ENCODE peak calls at places on chromosome 19, in five cellular contexts. X is psoas muscle, V is fibroblast of the aortic adventitia, L is lower leg skin, O is Panc1. S is an unnamed sample.

GRCh38 chr19:53978975-53979801 is 12.2 kb upstream of the CACNG6 start:
- DNase-seq in V (no peak), X (no peak), L (no peak), O (no peak), S (no peak)

GRCh38 chr19:11849264-11849615 is 714 bp downstream of the ZNF439 start:
- DNase-seq in X (no peak), O (no peak), L (no peak), V (peak; percentile 2), S (no peak)

GRCh38 chr19:47274891-47275865 is 493 bp downstream of the INAFM1 start:
- DNase-seq in X (peak; percentile 39), V (no peak), O (no peak), L (peak; percentile 92), S (no peak)

GRCh38 chr19:39410620-39411005 is 1.9 kb upstream of the PLEKHG2 start:
- DNase-seq in V (no peak), X (no peak), O (no peak), L (no peak), S (no peak)

GRCh38 chr19:10936661-10937084 is 8.1 kb downstream of the TIMM29 start:
- DNase-seq in L (no peak), V (peak; percentile 89), X (no peak), O (peak; percentile 57), S (peak; percentile 40)

GRCh38 chr19:35017507-35017906 is 12.8 kb upstream of the SCN1B start:
- DNase-seq in O (no peak), L (no peak), X (no peak), V (no peak), S (no peak)

GRCh38 chr19:56476671-56477428 is at the start of gene ZNF667:
- DNase-seq in L (no peak), V (peak; percentile 21), X (no peak), O (no peak), S (peak; percentile 13)

GRCh38 chr19:56170261-56170660 is 5.5 kb upstream of the GALP start:
- DNase-seq in L (no peak), O (peak; percentile 39), V (no peak), X (peak; percentile 32), S (peak; percentile 89)

GRCh38 chr19:50460161-50460765 is 16.0 kb upstream of the EMC10 start:
- DNase-seq in O (no peak), L (no peak), V (peak; percentile 43), X (no peak), S (peak; percentile 92)

GRCh38 chr19:6739390-6739883 is at the start of gene TRIP10:
- DNase-seq in V (peak; percentile 78), L (peak; percentile 97), X (peak; percentile 89), O (no peak), S (no peak)

GRCh38 chr19:8208119-8208709 is 956 bp upstream of the CERS4 start:
- DNase-seq in O (no peak), X (peak; percentile 42), L (no peak), V (no peak), S (no peak)

GRCh38 chr19:54136086-54136863 is 1.3 kb upstream of the CNOT3 start:
- DNase-seq in V (peak; percentile 19), X (no peak), O (no peak), L (no peak), S (peak; percentile 9)

GRCh38 chr19:33094504-33095067 is 13.6 kb downstream of the GPATCH1 start:
- DNase-seq in O (no peak), V (no peak), L (no peak), X (no peak), S (peak; percentile 38)

GRCh38 chr19:5313307-5313706 is 27.3 kb downstream of the PTPRS start:
- DNase-seq in X (no peak), O (no peak), V (no peak), L (no peak), S (no peak)

GRCh38 chr19:1862424-1863307 is 713 bp downstream of the KLF16 start:
- DNase-seq in X (peak; percentile 51), V (no peak), L (peak; percentile 87), O (no peak), S (no peak)

GRCh38 chr19:1276620-1277007 is 1.3 kb downstream of the FAM174C start:
- DNase-seq in L (no peak), X (no peak), V (no peak), O (no peak), S (no peak)

DNA sequence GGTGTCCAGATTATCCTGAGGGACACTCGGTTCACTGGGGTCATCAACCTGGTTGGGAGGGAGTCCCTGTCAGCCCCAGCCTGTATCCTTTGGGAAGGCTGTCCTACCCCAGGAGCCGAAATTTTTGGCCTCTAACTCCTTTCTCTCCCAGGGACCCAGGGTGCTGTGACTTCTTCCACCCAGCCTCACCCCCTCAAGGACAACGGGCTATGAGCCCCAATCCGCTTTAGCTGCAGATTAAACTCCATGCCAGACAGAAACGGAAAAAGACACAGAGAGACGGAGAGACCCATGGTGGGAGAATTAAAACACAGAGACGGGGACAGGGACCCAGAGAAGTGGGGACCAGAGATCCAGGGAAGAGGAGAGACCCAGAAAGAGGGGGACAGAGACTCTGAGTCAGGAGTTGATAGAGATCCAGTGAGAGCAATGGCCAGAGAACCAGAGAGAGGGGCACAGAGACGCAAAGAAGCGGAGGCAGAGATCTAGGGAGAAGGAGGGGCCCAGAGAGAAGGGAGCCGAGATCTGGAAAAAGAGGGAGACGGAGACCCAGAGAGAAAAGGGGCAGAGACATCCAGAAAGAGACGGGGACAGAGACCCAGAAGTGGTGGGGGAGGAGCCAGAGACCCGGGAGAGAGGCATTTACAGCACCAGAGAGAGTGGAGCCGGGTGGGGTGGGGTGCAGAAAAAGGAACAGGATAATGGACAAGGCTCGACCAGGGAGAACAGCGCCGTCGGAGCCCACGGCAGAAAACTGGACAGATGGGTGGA is 703 bp downstream of the SLC17A7 start:
- DNase-seq in O (no peak), V (no peak), L (no peak), X (no peak), S (no peak)
- H3K4me3 ChIP-seq in O (peak overlapping the region; percentile 45), V (peak overlapping the region; percentile 28), L (no peak overlapping the region), X (peak overlapping the region; percentile 49), S (no peak overlapping the region)

GRCh38 chr19:45767881-45768643 is 990 bp downstream of the SIX5 start:
- DNase-seq in X (peak; percentile 79), L (peak; percentile 93), V (peak; percentile 65), O (no peak), S (no peak)
- H3K4me3 ChIP-seq in X (peak overlapping the region; percentile 87), L (peak overlapping the region; percentile 57), V (peak overlapping the region; percentile 82), O (peak overlapping the region; percentile 77), S (peak overlapping the region; percentile 89)

DNA sequence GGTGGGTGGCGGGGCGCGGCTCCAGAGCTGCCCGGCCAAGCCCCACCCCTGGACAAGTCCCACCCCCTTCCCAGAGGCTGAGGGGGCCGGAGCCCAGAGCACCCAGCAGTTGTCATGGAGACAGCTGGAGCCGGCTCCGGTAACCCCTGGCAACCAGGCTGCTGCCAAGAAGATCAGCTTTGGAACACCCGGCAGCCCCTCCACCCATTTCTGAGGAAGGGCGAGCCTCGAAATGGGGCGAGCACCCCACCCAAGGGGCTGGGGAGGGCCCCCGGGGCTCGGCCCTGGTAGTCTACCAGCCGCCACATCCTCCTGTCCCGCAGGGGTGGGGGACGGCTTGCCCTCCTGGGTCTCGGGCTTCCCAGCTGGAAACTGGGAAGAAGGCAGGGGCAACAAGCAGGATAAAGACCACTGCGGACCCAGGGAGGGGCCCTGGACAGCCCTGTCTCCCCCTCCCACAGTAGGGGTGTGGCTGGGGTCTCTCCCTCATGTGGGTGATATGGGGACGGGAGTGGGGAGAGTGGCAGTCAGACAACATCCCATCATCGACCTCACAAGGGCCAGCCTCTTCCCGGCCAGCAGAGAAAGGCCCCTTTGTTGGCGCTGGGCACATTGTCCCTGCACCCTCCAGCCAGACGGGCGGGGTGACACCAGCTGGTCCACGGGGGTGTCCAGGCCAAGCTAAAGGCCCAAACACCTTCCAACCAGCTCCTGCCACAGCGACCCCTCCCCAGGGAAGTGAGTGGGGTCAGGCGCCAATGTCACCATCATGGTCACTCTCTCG is 1.5 kb downstream of the CERS1 start:
- DNase-seq in X (no peak), O (no peak), V (peak; percentile 60), L (no peak), S (no peak)
- H3K4me3 ChIP-seq in X (peak overlapping the region; percentile 66), O (peak overlapping the region; percentile 53), V (peak overlapping the region; percentile 64), L (no peak overlapping the region), S (no peak overlapping the region)

DNA sequence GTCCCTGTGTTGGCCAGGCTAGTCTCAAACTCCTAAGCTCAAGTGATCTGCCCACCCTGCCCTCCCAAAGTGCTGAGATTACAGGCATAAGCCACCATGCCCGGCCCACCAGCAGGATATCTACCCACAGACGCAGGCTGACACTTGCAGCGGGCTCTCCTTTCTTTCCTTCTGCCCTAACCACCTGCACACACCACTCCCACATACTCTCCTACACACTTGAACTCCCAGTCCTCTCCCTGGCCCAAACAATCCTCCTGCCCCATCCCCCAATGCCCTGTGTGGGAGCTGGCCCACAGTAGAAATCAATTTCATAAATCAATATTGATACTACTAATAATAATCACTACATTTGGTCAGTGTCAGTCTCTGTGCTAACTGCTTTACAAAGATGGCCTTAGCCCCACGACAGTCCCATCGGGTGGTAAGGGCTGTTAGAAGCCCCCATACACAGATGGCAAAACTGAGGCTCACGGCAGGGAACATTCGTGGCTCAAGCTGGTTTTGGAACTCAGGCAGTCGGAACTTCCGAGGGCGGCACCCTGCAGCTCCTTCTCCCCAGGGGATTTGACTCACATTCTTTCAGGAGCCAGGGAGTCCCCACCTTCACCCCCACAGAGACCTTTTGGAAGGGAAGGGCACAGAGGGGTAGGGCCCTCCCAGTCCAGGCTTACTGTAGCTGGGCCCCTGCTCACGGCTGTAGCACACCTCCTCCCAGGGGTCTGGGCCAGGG is 3.4 kb upstream of the DPF1 start:
- DNase-seq in O (no peak), V (no peak), L (no peak), X (no peak), S (no peak)
- H3K4me3 ChIP-seq in O (no peak overlapping the region), V (no peak overlapping the region), L (no peak overlapping the region), X (no peak overlapping the region), S (no peak overlapping the region)

DNA sequence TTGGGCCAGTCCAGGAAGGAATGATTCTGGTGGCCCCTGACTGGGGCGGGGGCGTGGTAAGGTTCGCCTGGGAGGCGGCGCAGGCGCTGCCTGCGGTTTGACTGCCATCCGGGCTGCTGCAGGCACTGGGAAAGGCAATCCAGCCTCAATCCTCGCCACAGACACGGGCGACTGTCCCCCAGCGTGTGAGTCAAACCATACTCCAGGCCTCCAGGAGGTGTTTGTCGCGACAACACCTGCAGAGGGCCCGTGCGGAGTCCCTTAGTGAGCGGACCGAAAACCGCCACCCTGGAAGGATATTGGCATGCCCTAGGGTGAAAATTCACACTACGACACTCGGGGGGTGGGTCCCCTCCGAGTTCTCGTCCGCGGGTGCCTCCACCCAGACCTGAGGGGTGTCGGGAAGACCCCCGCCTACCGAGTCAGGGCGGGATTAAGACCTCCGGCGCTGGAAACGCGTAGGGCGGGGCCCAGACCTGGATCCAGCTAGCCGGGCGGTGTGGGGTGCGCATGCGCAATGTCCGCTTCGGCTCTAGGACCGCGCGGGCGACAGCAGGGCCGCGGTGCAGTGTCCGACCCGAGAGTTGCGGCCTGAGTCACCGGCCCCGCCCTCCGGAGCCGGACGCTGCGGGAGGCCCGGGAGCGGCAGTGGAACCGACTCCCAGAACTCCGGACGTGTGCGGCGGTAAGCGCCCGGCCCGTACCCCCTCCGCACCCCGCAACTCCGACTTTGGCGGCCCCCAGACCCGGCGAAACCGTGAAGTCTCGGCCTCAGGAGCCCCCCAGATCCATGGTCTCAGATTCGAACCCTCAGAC is at the start of gene CAPNS1:
- DNase-seq in X (peak; percentile 98), V (peak; percentile 94), O (peak; percentile 90), L (peak; percentile 99), S (no peak)
- H3K4me3 ChIP-seq in X (peak within 1 kb of the TSS; percentile 80), V (peak within 1 kb of the TSS; percentile 94), O (peak within 1 kb of the TSS; percentile 96), L (peak within 1 kb of the TSS; percentile 85), S (peak within 1 kb of the TSS; percentile 90)

DNA sequence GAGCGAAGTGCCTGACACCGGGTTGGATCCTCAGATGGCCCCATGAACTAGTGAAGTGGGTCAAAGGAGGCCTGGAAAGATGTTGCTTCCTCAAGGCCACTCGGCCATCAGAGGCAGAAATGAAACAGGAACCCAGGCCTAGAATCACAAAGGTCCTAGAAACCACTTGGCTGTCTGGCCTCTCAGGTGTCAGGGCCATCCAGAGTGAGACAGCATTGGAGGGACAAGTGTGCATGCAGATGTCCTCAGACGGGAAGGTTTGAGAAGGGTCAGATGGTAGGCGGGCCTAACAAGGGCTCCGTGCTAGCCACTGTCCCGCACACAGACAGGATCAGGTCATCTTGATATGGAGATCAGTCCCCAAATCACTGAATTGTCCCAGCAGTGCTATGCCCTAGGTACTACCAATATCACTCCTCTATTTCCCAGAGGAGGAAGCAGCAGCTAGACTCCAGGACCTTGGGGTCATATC is 14.3 kb downstream of the CCDC97 start:
- DNase-seq in V (no peak), X (no peak), L (no peak), O (no peak), S (no peak)
- H3K4me3 ChIP-seq in V (no peak overlapping the region), X (no peak overlapping the region), L (no peak overlapping the region), O (no peak overlapping the region), S (no peak overlapping the region)